ENCODE peak calls at places on chromosomes 1 and 21, in eight cellular contexts. Y is GM06990, W is tibial artery, K is fibroblast of villous mesenchyme, J is PC-9, H is dorsolateral prefrontal cortex, T is A549, Z is spleen. B is an unnamed sample.

GRCh38 chr1:8394456-8395321 is 76.8 kb downstream of the SLC45A1 start:
- DNase-seq in H (no peak), Y (no peak), W (no peak), K (peak; percentile 94), Z (no peak), J (peak; percentile 48), T (no peak), B (peak; percentile 92)

GRCh38 chr1:175209493-175209921 is 16.9 kb upstream of the KIAA0040 start:
- DNase-seq in H (no peak), Z (no peak), W (no peak), K (no peak), T (no peak), J (no peak), Y (peak; percentile 51), B (no peak)

GRCh38 chr1:200334661-200335256 is 75.1 kb downstream of the ZNF281 start:
- DNase-seq in K (no peak), H (no peak), Y (no peak), J (no peak), W (no peak), T (no peak), Z (no peak), B (no peak)

GRCh38 chr1:151947140-151947539 is 37.8 kb upstream of the THEM4 start:
- DNase-seq in K (no peak), H (no peak), J (no peak), Z (no peak), Y (no peak), W (no peak), T (no peak), B (no peak)

GRCh38 chr1:52296345-52296744 is 69.7 kb downstream of the CC2D1B start:
- DNase-seq in H (no peak), Y (peak; percentile 15), T (peak; percentile 46), J (peak; percentile 3), K (peak; percentile 68), Z (no peak), W (no peak), B (peak; percentile 74)

GRCh38 chr1:43054961-43055360 is 96.3 kb upstream of the SLC2A1 start:
- DNase-seq in W (no peak), H (no peak), Z (no peak), Y (no peak), T (no peak), J (no peak), K (no peak), B (no peak)

GRCh38 chr1:175075572-175076568 is 8.2 kb downstream of the TNN start:
- DNase-seq in Z (no peak), J (no peak), K (no peak), W (no peak), T (no peak), Y (no peak), H (no peak), B (no peak)

GRCh38 chr1:2972011-2972878 is 49.0 kb upstream of the ACTRT2 start:
- DNase-seq in Y (no peak), H (no peak), W (no peak), K (no peak), J (no peak), T (no peak), Z (peak; percentile 48), B (no peak)

GRCh38 chr1:47724427-47724999 is 272.7 kb downstream of the TRABD2B start:
- DNase-seq in W (no peak), Z (no peak), J (no peak), H (no peak), T (no peak), K (no peak), Y (no peak), B (no peak)

GRCh38 chr1:204418174-204419063 is 6.8 kb upstream of the PPP1R15B start:
- DNase-seq in K (peak; percentile 48), T (peak; percentile 42), J (peak; percentile 35), Y (no peak), H (no peak), Z (no peak), W (no peak), B (peak; percentile 41)

GRCh38 chr1:207863893-207864535 is 46.9 kb downstream of the CD34 start:
- DNase-seq in T (no peak), W (no peak), Z (peak; percentile 82), J (no peak), K (no peak), Y (no peak), H (no peak), B (no peak)
- TF ChIP-seq CTCF in T (no peak), W (no peak), Z (peak; percentile 34), J (no peak), K (no peak), Y (no peak), H (no peak), B (no peak)

GRCh38 chr1:202836616-202837403 is 26.1 kb downstream of the PCAT6 start:
- DNase-seq in H (no peak), Y (no peak), T (no peak), Z (no peak), J (peak; percentile 79), W (no peak), K (no peak), B (no peak)

GRCh38 chr1:202835548-202836072 is 24.9 kb downstream of the PCAT6 start:
- DNase-seq in H (no peak), W (no peak), J (no peak), Z (no peak), Y (no peak), K (no peak), T (no peak), B (no peak)

GRCh38 chr1:202834771-202835547 is 24.2 kb downstream of the PCAT6 start:
- DNase-seq in H (no peak), T (no peak), Y (no peak), Z (no peak), W (no peak), K (no peak), J (peak; percentile 14), B (no peak)

GRCh38 chr1:202831906-202832305 is 21.2 kb downstream of the PCAT6 start:
- DNase-seq in H (no peak), K (no peak), W (no peak), T (no peak), Z (no peak), Y (no peak), J (no peak), B (no peak)

DNA sequence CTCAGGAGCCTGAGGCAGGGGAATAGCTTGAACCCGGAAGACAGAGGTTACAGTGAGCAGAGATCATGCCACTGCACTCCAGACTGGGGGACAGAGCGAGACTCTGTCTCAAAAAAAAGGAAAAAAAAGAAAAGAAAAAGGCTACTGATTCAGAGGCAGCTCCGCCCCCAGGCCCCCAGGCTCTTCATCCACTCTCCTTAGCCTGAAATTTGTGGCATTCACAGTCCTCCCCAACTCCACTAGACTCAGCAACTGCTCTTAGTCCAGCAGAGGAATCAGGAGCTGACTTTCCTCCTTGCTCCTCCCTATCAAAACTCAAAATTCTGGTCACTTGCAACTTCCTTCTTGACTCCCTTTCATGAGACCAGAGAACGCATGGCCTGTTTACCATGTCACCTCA is 27.0 kb downstream of the PCAT6 start:
- DNase-seq in T (no peak), Y (no peak), K (no peak), J (no peak), W (no peak), H (no peak), Z (no peak), B (no peak)
- H3K4me3 ChIP-seq in T (no peak overlapping the region), Y (no peak overlapping the region), K (no peak overlapping the region), J (no peak overlapping the region), W (no peak overlapping the region), H (no peak overlapping the region), Z (no peak overlapping the region), B (no peak overlapping the region)

DNA sequence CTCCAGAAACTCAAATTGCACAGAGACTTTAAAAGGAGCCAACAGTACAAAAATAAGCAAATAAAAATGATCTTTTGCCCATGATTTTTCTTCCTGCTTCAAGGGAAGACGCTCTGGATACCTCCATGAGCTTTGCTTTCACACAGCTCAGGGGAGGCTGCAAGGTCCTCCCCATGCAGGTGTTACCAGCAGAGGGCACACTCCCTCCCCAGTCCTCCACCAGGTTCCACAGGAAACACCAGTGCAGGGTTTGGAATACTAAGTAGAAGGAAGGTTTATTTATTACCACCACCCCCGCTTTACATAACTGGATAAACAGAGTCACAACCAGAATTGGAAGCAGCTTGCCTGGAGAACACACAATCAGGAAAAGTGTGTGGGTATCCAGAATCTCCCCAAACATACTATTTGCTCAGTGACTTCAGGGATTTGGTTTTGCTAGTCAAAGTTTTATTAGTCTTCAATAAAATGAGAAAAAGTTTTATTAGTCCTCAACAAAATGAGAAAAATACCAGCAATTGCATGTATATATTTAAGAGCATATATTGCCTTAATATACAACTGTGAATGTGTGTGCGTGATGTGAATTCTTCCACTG is 37.3 kb downstream of the HSD3B1 start:
- DNase-seq in J (peak; percentile 7), W (no peak), T (peak; percentile 15), K (peak; percentile 7), Y (no peak), Z (no peak), H (no peak), B (no peak)
- TF ChIP-seq CTCF in J (peak; percentile 59), W (no peak), T (no peak), K (peak; percentile 57), Y (peak; percentile 89), Z (no peak), H (peak; percentile 13), B (peak; percentile 40)

GRCh38 chr21:33914188-33914587 is 1.4 kb downstream of the ATP5PO start:
- DNase-seq in H (no peak), K (no peak), T (no peak), J (no peak), W (no peak), Y (no peak), Z (no peak), B (no peak)
- H3K4me3 ChIP-seq in H (peak overlapping the region; percentile 86), K (no peak overlapping the region), T (no peak overlapping the region), J (peak overlapping the region; percentile 85), W (peak overlapping the region; percentile 78), Y (peak overlapping the region; percentile 96), Z (no peak overlapping the region), B (no peak overlapping the region)

DNA sequence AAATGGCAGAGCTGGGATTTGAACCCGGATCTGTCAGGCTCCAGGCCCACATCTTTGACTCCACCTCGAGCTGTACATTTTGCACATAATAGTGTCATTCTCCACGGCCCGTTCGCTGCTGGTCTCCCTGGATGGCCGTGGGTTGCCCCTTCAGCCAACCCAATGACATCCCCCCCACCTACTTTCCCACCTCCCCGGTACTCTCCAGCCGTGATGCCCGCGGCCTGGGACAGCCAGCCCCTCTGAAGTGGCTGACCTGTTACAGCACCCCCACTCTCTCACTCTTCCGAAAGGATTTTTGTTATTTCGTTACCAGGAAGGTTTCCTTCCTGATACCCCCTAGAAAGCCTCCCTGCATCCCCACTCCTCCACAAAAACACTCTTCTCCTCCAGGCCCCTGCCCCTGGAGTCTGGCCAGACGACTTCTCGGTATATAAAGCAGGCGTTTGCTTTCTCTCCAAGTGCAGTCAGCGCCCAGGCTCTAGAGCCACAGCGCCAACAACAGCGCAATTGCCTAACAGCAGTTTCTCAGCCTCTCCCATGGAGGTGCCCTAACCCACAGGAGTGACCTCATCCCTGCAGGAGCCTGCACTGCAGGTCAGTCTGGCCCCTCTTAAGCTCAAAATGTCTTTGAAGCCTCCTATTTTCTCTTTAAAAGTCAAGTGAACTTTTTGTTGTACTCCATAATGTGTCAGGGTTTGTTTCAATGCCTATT is 14.5 kb upstream of the GJB5 start:
- DNase-seq in H (no peak), Z (no peak), J (no peak), W (no peak), T (no peak), Y (no peak), K (no peak), B (peak; percentile 11)
- TF ChIP-seq CTCF in H (no peak), Z (no peak), J (no peak), W (no peak), T (no peak), Y (no peak), K (no peak), B (no peak)

GRCh38 chr21:45403825-45404725 is 890 bp upstream of the COL18A1 start:
- DNase-seq in H (no peak), K (peak; percentile 60), T (no peak), W (peak; percentile 76), Z (peak; percentile 77), Y (no peak), J (peak; percentile 65), B (peak; percentile 65)
- H3K4me3 ChIP-seq in H (peak overlapping the region; percentile 43), K (peak overlapping the region; percentile 59), T (peak overlapping the region; percentile 91), W (peak overlapping the region; percentile 79), Z (no peak overlapping the region), Y (no peak overlapping the region), J (peak overlapping the region; percentile 45), B (peak overlapping the region; percentile 45)